ENCODE peak calls at places on chromosomes 3 and 15, in six cellular contexts. A is endodermal cell; O is CD8-positive, alpha-beta T cell; J is astrocyte of the spinal cord; I is vagina; K is neural progenitor cell. V is an unnamed sample.

GRCh38 chr3:46194868-46195553 is 13.1 kb downstream of the CCR1 start:
- DNase-seq in I (no peak), K (no peak), O (no peak), J (no peak), A (no peak), V (no peak)

GRCh38 chr15:78615151-78615589 is 5.6 kb downstream of the CHRNA3 start:
- DNase-seq in I (no peak), J (no peak), A (no peak), K (no peak), O (no peak), V (no peak)

GRCh38 chr15:25810631-25811077 is 52.5 kb downstream of the ATP10A start:
- DNase-seq in J (no peak), K (peak; percentile 68), A (peak; percentile 66), O (no peak), I (no peak), V (no peak)

GRCh38 chr3:71585891-71586809 is 2.6 kb upstream of the FOXP1 start:
- DNase-seq in O (no peak), J (peak; percentile 74), I (no peak), K (peak; percentile 15), A (no peak), V (no peak)

GRCh38 chr3:194344012-194344411 is 7.1 kb downstream of the CPN2 start:
- DNase-seq in K (peak; percentile 82), I (no peak), J (peak; percentile 55), O (peak; percentile 62), A (peak; percentile 96), V (peak; percentile 91)

GRCh38 chr15:74540135-74540760 is 772 bp upstream of the ARID3B start:
- DNase-seq in K (peak; percentile 33), O (no peak), A (peak; percentile 59), J (peak; percentile 24), I (peak; percentile 87), V (no peak)

GRCh38 chr3:137992592-137992991 is 17.4 kb upstream of the CLDN18 start:
- DNase-seq in J (no peak), A (no peak), K (no peak), O (no peak), I (no peak), V (no peak)

GRCh38 chr3:191020730-191021405 is 158.4 kb upstream of the GMNC start:
- DNase-seq in J (peak; percentile 61), I (no peak), A (no peak), O (no peak), K (no peak), V (no peak)

GRCh38 chr15:100772478-100773378 is 106.9 kb upstream of the ALDH1A3 start:
- DNase-seq in K (peak; percentile 22), J (no peak), O (no peak), A (peak; percentile 44), I (peak; percentile 85), V (no peak)

GRCh38 chr3:134074790-134075567 is 45.3 kb upstream of the SLCO2A1 start:
- DNase-seq in A (peak; percentile 24), K (no peak), J (no peak), I (peak; percentile 44), O (no peak), V (no peak)

GRCh38 chr15:67305506-67305905 is 50.9 kb downstream of the IQCH start:
- DNase-seq in J (no peak), A (no peak), K (no peak), I (no peak), O (no peak), V (no peak)

GRCh38 chr3:186254676-186255665 is 107.1 kb downstream of the DGKG start:
- DNase-seq in I (no peak), O (no peak), K (no peak), J (no peak), A (no peak), V (no peak)

GRCh38 chr3:150407818-150408231 is 273 bp upstream of the TSC22D2 start:
- DNase-seq in J (no peak), A (no peak), K (no peak), I (no peak), O (peak; percentile 96), V (no peak)

GRCh38 chr15:49418811-49419210 is 4.2 kb upstream of the FGF7 start:
- DNase-seq in O (no peak), K (no peak), I (no peak), A (no peak), J (no peak), V (no peak)

GRCh38 chr3:83216919-83217594 is 1455.6 kb upstream of the GBE1 start:
- DNase-seq in I (no peak), A (no peak), O (no peak), K (no peak), J (no peak), V (no peak)

GRCh38 chr3:45253316-45253715 is 27.2 kb upstream of the TMEM158 start:
- DNase-seq in J (no peak), K (no peak), A (no peak), I (no peak), O (no peak), V (no peak)

GRCh38 chr3:17974206-17974841 is 231.9 kb upstream of the TBC1D5 start:
- DNase-seq in K (no peak), A (no peak), O (no peak), J (peak; percentile 14), I (no peak), V (no peak)

GRCh38 chr3:47096955-47097354 is 67.0 kb downstream of the SETD2 start:
- DNase-seq in K (no peak), J (peak; percentile 65), O (no peak), A (no peak), I (no peak), V (no peak)

GRCh38 chr3:4750306-4751056 is 228.8 kb upstream of the BHLHE40 start:
- DNase-seq in I (no peak), A (no peak), O (no peak), J (no peak), K (peak; percentile 44), V (no peak)

GRCh38 chr3:8981296-8981695 is 18.0 kb upstream of the RAD18 start:
- DNase-seq in K (no peak), O (no peak), I (peak; percentile 74), A (no peak), J (no peak), V (no peak)

GRCh38 chr3:141845407-141846049 is 30.9 kb upstream of the ATP1B3 start:
- DNase-seq in O (peak; percentile 22), K (peak; percentile 50), J (no peak), I (no peak), A (peak; percentile 70), V (no peak)
- TF ChIP-seq CTCF in O (no peak), K (peak; percentile 30), J (no peak), I (no peak), A (peak; percentile 48), V (peak; percentile 8)

GRCh38 chr3:65170357-65171090 is 482.7 kb upstream of the ADAMTS9 start:
- DNase-seq in K (peak; percentile 44), I (peak; percentile 90), J (peak; percentile 89), A (no peak), O (no peak), V (no peak)
- TF ChIP-seq CTCF in K (peak; percentile 69), I (no peak), J (peak; percentile 50), A (peak; percentile 78), O (no peak), V (peak; percentile 51)

DNA sequence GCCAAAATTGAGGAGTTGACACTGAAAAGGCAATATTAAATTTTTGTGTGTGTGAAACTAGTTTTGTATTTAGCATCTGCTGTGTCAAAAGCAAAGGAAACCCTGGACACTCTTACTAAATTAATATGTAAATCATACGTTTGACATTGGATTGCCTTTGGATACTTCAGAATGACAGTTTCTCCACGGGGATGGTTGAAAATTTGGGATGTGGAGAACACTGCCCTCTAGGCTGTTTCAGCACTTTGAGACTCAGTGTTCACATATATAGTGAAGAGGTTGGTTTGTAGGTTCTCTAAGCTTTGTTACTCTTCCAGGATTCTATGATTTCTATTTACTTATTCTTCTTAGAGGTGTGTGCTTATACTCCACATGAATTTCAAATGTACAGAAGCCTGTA is 3.0 kb downstream of the ROBO2 start:
- DNase-seq in J (no peak), K (peak; percentile 26), I (no peak), A (no peak), O (no peak), V (no peak)
- TF ChIP-seq CTCF in J (peak; percentile 13), K (peak; percentile 61), I (no peak), A (peak; percentile 65), O (no peak), V (peak; percentile 47)

DNA sequence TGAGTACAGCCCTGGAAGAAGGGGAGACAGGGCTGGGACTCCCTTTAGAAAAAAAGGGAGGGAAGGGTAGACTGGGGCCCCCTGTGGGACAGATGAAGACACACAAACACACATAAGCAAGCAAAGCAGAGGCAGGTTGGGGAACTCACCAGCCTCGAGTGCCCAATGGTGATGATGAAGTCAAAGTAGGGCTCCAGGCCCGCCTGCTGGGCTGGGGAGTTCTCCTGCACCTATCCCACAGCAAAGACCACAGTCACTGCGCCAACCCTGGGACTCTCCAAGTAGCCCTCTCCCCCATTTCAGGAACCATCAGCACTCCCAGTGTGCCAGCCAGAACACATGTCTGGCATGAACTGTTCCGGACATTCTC is 4.1 kb downstream of the GORASP1 start:
- DNase-seq in J (no peak), K (peak; percentile 39), I (peak; percentile 60), O (no peak), A (peak; percentile 69), V (no peak)
- TF ChIP-seq CTCF in J (no peak), K (peak; percentile 32), I (no peak), O (no peak), A (peak; percentile 57), V (no peak)

GRCh38 chr3:124384527-124384926 is 345.7 kb upstream of the UMPS start:
- DNase-seq in K (no peak), I (no peak), A (no peak), O (no peak), J (no peak), V (no peak)
- TF ChIP-seq CTCF in K (no peak), I (no peak), A (no peak), O (no peak), J (no peak), V (no peak)

GRCh38 chr3:148931574-148931973 is 59.8 kb upstream of the GYG1 start:
- DNase-seq in A (no peak), J (no peak), I (no peak), K (no peak), O (no peak), V (no peak)
- TF ChIP-seq CTCF in A (peak; percentile 45), J (no peak), I (no peak), K (no peak), O (no peak), V (no peak)

DNA sequence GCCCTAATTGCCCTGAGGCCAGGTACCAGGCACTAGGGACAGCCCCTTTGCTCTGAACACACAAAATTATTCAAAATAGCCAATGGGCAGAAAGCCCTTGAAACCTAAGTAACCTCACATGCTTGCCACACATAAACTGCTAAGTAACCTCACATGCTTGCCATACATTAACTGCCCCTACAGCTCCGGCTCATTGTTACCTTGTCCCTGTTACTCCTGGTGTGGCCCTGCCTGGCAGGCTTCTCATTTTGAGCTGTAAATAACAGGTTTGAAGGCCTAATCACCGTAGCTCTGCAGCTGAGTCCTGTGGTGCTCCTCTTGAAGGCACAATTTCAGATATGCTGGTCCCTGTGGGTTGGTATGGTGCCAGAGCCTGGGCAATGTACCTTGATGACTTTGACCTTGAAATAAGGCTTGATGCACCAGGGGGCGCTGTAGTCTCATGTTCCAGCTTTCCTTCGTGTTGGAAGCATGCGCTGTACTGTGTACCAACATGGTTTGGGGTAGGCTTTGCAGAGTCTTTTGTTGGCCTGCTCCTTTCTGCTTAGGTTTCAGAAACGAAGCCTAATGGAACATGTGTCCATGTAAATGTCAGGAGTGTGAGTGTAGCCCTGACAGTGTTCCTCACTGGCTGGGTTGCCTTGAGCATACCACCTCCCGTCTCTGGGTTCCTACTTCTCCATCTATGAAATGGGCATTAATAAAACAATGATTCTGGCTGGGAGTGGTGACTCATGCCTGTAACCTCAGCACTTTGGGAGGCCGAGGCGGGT is 3.8 kb upstream of the CCR4 start:
- DNase-seq in J (peak; percentile 78), K (peak; percentile 67), A (peak; percentile 98), I (peak; percentile 76), O (peak; percentile 93), V (peak; percentile 25)
- TF ChIP-seq CTCF in J (peak; percentile 76), K (peak; percentile 79), A (peak; percentile 94), I (peak; percentile 49), O (peak; percentile 78), V (peak; percentile 82)

V was measured in D721Med.